ENCODE peak calls at places on chromosome X, in eight cellular contexts. A is H9; U is left ventricle myocardium inferior; P is neural progenitor cell; O is mucosa of descending colon; R is thyroid gland; V is naive thymus-derived CD4-positive, alpha-beta T cell; D is CD8-positive, alpha-beta memory T cell. X is an unnamed sample. For H3K9me3 and H3K4me1, the result is how much of the 10 kb centered on the place peaks cover.

GRCh38 chrX:22078117-22078516 is 46.0 kb downstream of the PHEX start:
- DNase-seq in V (no peak), P (no peak), U (no peak), A (no peak), R (no peak), O (no peak), D (no peak), X (no peak)

GRCh38 chrX:135178636-135179035 is 7.4 kb upstream of the CT55 start:
- DNase-seq in P (no peak), V (no peak), U (no peak), D (no peak), R (no peak), O (no peak), A (no peak), X (no peak)

GRCh38 chrX:18286322-18286831 is 65.7 kb upstream of the BEND2 start:
- DNase-seq in O (no peak), V (no peak), D (no peak), P (no peak), R (no peak), A (no peak), U (no peak), X (no peak)

GRCh38 chrX:70998402-70999027 is 67.6 kb upstream of the SLC7A3 start:
- DNase-seq in U (no peak), O (peak), D (no peak), V (no peak), R (peak), A (peak), P (peak), X (peak)

GRCh38 chrX:44055638-44056037 is 82.4 kb upstream of the NDP start:
- DNase-seq in O (no peak), A (no peak), V (no peak), R (no peak), D (no peak), U (no peak), P (no peak), X (no peak)

GRCh38 chrX:36401774-36402173 is 482.2 kb downstream of the CFAP47 start:
- DNase-seq in O (no peak), D (no peak), A (no peak), U (no peak), V (no peak), R (no peak), P (no peak), X (no peak)

GRCh38 chrX:22097295-22097694 is 65.2 kb downstream of the PHEX start:
- DNase-seq in V (no peak), O (no peak), P (no peak), A (no peak), U (no peak), D (no peak), R (no peak), X (no peak)

GRCh38 chrX:123731987-123732678 is 719 bp downstream of the THOC2 start:
- DNase-seq in O (peak), R (peak), U (no peak), V (no peak), P (peak), A (no peak), D (peak), X (no peak)

GRCh38 chrX:95903490-95903889 is 781.2 kb upstream of the DIAPH2 start:
- DNase-seq in A (peak), V (no peak), P (peak), D (no peak), O (no peak), U (no peak), R (no peak), X (no peak)

GRCh38 chrX:100208076-100208475 is 202.0 kb downstream of the PCDH19 start:
- DNase-seq in A (peak), U (no peak), R (no peak), D (no peak), V (no peak), O (no peak), P (no peak), X (no peak)

GRCh38 chrX:14777484-14777883 is 95.4 kb downstream of the FANCB start:
- DNase-seq in P (no peak), V (no peak), A (no peak), U (no peak), O (no peak), D (no peak), R (no peak), X (no peak)

GRCh38 chrX:51641421-51642021 is 22.8 kb upstream of the CENPVL3 start:
- DNase-seq in A (peak), U (no peak), O (peak), V (no peak), R (no peak), D (no peak), P (peak), X (peak)

GRCh38 chrX:72247206-72247944 is 8.5 kb upstream of the ERCC6L start:
- DNase-seq in D (no peak), A (no peak), U (no peak), R (peak), O (peak), P (no peak), V (no peak), X (no peak)

GRCh38 chrX:150303386-150304097 is 59.6 kb upstream of the MAMLD1 start:
- DNase-seq in D (no peak), V (no peak), O (no peak), A (no peak), R (no peak), U (no peak), P (no peak), X (no peak)

GRCh38 chrX:15441464-15441863 is 51.7 kb downstream of the PIR start:
- DNase-seq in V (no peak), D (no peak), R (no peak), A (no peak), P (peak), U (peak), O (no peak), X (no peak)

GRCh38 chrX:133965321-133965720 is 20.1 kb downstream of the GPC3 start:
- DNase-seq in U (no peak), V (no peak), A (no peak), O (no peak), D (no peak), P (no peak), R (no peak), X (no peak)

GRCh38 chrX:115898382-115899001 is 272.1 kb upstream of the AGTR2 start:
- DNase-seq in D (peak), P (peak), V (no peak), R (no peak), O (peak), U (no peak), A (peak), X (peak)

GRCh38 chrX:136204571-136204970 is 46.6 kb downstream of the MAP7D3 start:
- DNase-seq in U (no peak), D (peak), V (no peak), O (peak), R (no peak), P (peak), A (peak), X (peak)

GRCh38 chrX:2500681-2501151 is at the start of the genes DHRSX and ZBED1:
- DNase-seq in D (peak), P (peak), V (peak), O (peak), A (no peak), R (peak), U (peak), X (no peak)

GRCh38 chrX:57227691-57228090 is 58.8 kb upstream of the FAAH2 start:
- DNase-seq in R (no peak), U (no peak), P (no peak), A (peak), D (no peak), V (no peak), O (no peak), X (no peak)

GRCh38 chrX:10117864-10118377 is 38.9 kb upstream of the CLCN4 start:
- DNase-seq in V (no peak), U (no peak), P (no peak), O (no peak), R (no peak), A (no peak), D (no peak), X (no peak)

GRCh38 chrX:10120828-10121227 is 35.9 kb upstream of the CLCN4 start:
- DNase-seq in P (no peak), A (no peak), V (no peak), U (no peak), R (no peak), O (no peak), D (no peak), X (no peak)

GRCh38 chrX:10118530-10118929 is 38.2 kb upstream of the CLCN4 start:
- DNase-seq in P (no peak), R (no peak), A (no peak), O (no peak), D (no peak), U (no peak), V (no peak), X (no peak)

GRCh38 chrX:10117301-10117700 is 39.5 kb upstream of the CLCN4 start:
- DNase-seq in V (no peak), A (no peak), U (no peak), D (no peak), R (no peak), P (no peak), O (no peak), X (no peak)

GRCh38 chrX:10119399-10119990 is 37.3 kb upstream of the CLCN4 start:
- DNase-seq in O (peak), U (no peak), D (peak), P (peak), V (peak), R (peak), A (peak), X (peak)
- H3K9me3 ChIP-seq in O (under half), U (under half), D (under half), P (under half), V (under half), R (under half), A (under half), X (under half)

DNA sequence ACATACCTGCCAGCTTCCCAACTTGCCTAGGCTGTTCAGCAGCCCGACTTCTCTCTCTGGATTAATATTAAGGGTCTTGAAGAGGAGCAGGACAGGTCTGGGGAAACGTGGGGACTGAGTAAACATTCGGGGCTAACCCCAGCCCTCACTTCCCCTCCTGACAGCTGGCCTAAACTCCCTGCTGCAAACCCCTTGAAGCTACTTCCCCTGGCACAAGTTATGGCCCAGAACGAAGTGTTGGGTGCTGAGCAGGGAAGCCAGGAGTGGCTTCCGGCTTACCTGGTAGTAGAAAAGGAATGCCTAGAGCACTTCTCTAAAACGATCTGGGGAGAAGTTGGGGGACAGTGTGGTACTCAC is 200.0 kb downstream of the BCOR start:
- DNase-seq in R (no peak), P (no peak), V (no peak), O (no peak), A (no peak), D (no peak), U (no peak), X (no peak)
- H3K4me1 ChIP-seq in R (half or more), P (under half), V (under half), O (under half), A (under half), D (under half), U (under half), X (under half)

GRCh38 chrX:107154787-107155620 is 36.4 kb upstream of the RBM41 start:
- DNase-seq in U (no peak), P (no peak), D (no peak), A (no peak), V (no peak), O (no peak), R (no peak), X (peak)
- H3K9me3 ChIP-seq in U (under half), P (under half), D (under half), A (under half), V (under half), O (under half), R (under half), X (under half)

DNA sequence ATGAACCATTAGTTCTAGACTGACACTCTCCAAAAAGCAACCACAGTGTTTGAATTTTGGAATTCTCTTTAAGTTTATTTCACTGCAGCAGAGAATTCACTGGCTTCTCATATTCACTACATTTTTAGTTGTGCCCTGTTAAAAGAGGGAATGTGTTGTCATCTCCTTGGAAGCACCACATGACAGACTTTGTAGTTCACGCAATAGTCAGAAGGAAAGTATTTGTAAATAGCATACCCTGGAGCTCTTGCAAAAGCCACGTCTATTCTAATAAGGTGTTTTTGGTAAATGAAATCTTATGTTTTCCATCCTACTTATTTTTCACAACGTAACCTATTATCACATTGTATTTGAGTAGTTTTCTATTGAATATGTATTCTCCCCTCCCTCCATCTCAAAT is 25.8 kb downstream of the DOCK11 start:
- DNase-seq in D (no peak), R (no peak), U (no peak), P (no peak), O (no peak), V (no peak), A (no peak), X (no peak)
- H3K4me1 ChIP-seq in D (half or more), R (under half), U (under half), P (under half), O (under half), V (half or more), A (under half), X (half or more)

GRCh38 chrX:155864655-155865054 is 16.5 kb upstream of the VAMP7 start:
- DNase-seq in V (no peak), R (no peak), O (no peak), A (no peak), U (no peak), P (peak), D (no peak), X (no peak)
- H3K9me3 ChIP-seq in V (under half), R (under half), O (under half), A (under half), U (under half), P (under half), D (under half), X (under half)

GRCh38 chrX:154044045-154044444 is 24.3 kb upstream of the IRAK1 start:
- DNase-seq in V (no peak), A (no peak), D (no peak), O (no peak), P (no peak), U (no peak), R (no peak), X (no peak)

GRCh38 chrX:154047266-154047665 is 27.6 kb upstream of the IRAK1 start:
- DNase-seq in R (no peak), U (no peak), P (no peak), O (no peak), D (no peak), A (no peak), V (no peak), X (no peak)

GRCh38 chrX:154049209-154050112 is 29.8 kb upstream of the IRAK1 start:
- DNase-seq in O (no peak), R (no peak), A (no peak), D (no peak), P (no peak), U (no peak), V (no peak), X (no peak)

GRCh38 chrX:154048398-154048797 is 28.7 kb upstream of the IRAK1 start:
- DNase-seq in O (no peak), V (no peak), P (no peak), U (no peak), R (no peak), D (no peak), A (no peak), X (no peak)

DNA sequence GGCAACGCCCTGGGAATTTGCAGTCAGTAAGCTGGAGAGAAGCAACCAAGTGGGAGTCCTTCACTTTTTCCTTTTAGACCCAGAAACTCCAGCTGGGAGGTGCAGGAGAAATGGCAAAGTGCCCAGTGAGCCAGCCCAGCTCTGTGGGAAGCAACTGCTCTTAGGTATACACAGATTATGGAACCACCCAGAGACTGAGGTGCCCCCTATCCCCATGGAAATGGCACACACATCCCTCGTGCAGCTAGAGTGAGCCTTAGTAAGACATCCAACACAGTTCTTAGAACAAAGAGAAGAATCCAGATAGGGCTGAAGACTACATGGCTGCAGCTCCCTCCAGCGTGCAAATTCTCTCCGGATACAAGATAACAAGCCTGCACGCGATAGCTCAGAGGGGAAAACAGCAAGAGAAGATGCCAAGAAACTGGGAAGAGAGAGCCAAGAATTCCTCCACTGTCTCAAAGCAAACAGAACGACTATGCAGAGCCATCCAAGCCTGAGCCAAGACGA is 26.6 kb upstream of the IRAK1 start:
- DNase-seq in V (no peak), U (peak), P (peak), O (peak), D (no peak), A (no peak), R (peak), X (no peak)
- H3K4me1 ChIP-seq in V (under half), U (half or more), P (under half), O (under half), D (under half), A (under half), R (half or more), X (under half)

DNA sequence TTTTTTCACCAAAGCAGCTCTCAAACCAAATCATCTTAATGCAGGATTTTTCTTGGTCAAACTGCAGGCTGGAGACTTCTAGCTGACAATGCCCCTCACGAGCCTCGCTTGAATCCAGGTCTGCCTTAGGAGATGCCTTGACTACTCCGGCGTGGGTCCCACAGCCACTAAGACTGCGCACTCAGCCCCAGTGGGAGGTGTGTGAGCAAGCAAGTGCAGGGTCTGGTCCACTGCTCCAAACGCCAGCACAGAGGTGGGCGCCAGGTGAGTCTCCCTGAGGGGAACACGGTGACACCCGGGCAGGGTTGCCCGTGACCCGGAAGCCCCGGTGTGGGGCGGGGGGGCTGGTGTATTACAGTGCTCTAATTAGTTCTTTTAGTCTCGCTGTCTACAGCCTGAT is 838.3 kb downstream of the NLGN4X start:
- DNase-seq in O (no peak), U (no peak), A (no peak), P (no peak), V (no peak), R (no peak), D (no peak), X (no peak)
- H3K9me3 ChIP-seq in O (under half), U (under half), A (under half), P (under half), V (under half), R (under half), D (under half), X (under half)

GRCh38 chrX:147897117-147897516 is 14.6 kb upstream of the FMR1 start:
- DNase-seq in V (no peak), O (no peak), D (no peak), U (no peak), P (no peak), R (no peak), A (no peak), X (no peak)
- H3K4me1 ChIP-seq in V (under half), O (under half), D (under half), U (under half), P (under half), R (under half), A (under half), X (under half)

GRCh38 chrX:143754183-143754582 is 33.6 kb upstream of the SPANXN2 start:
- DNase-seq in V (no peak), R (no peak), U (no peak), P (no peak), O (no peak), A (no peak), D (no peak), X (no peak)
- H3K9me3 ChIP-seq in V (under half), R (under half), U (under half), P (under half), O (under half), A (under half), D (under half), X (under half)

X was measured in CD4-positive, alpha-beta memory T cell.